ENCODE peak calls at places on chromosome 10, in four cellular contexts. L is RWPE1, D is testis, N is mesenchymal stem cell. B is an unnamed sample.

GRCh38 chr10:5390607-5391205 is 13.9 kb downstream of the TUBAL3 start:
- DNase-seq in L (no peak), D (no peak), N (no peak), B (no peak)

GRCh38 chr10:6400331-6400730 is 179.7 kb downstream of the PRKCQ start:
- DNase-seq in L (no peak), D (no peak), N (peak), B (no peak)

GRCh38 chr10:79068562-79069324 is at the start of gene ZMIZ1:
- DNase-seq in L (peak), D (peak), N (peak), B (peak)

GRCh38 chr10:50316695-50317648 is 65.7 kb upstream of the ASAH2 start:
- DNase-seq in L (no peak), D (no peak), N (no peak), B (no peak)

GRCh38 chr10:93452143-93452542 is 30.0 kb downstream of the MYOF start:
- DNase-seq in L (no peak), D (no peak), N (no peak), B (no peak)

GRCh38 chr10:17617031-17617911 is at the start of gene HACD1:
- DNase-seq in L (peak), D (peak), N (peak), B (no peak)

GRCh38 chr10:29736325-29737208 is 101.8 kb upstream of the SVIL start:
- DNase-seq in L (peak), D (peak), N (peak), B (no peak)

GRCh38 chr10:5423774-5424173 is 11.4 kb downstream of the NET1 start:
- DNase-seq in L (no peak), D (no peak), N (no peak), B (no peak)

GRCh38 chr10:132387723-132388210 is 9.2 kb upstream of the PWWP2B start:
- DNase-seq in L (peak), D (peak), N (peak), B (no peak)

GRCh38 chr10:49177391-49178355 is 10.5 kb downstream of the TMEM273 start:
- DNase-seq in L (peak), D (no peak), N (peak), B (peak)
- H3K27ac ChIP-seq in L (no peak), D (no peak), N (no peak), B (peak)

GRCh38 chr10:32139223-32140073 is 83.2 kb upstream of the KIF5B start:
- DNase-seq in L (peak), D (peak), N (peak), B (no peak)
- H3K27ac ChIP-seq in L (peak), D (no peak), N (peak), B (no peak)

DNA sequence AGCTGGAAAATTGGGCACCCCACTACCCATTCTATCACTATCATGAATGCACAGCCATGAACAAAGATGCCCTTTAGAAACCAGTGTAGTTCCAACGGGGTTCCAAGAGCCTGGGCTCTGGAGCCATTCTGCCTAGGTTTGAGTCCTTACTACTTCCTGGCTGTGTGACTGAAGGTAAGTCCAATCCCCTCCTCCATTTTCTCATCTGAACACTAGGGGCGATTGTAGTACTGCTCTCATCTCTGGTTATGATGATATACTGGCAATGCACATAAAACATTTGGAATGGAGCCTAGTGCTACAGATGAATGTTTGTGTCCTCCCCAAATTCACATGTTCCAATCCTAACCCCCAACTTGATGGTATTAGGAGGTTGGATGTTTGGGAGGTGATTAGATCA is 28.1 kb upstream of the CDH23 start:
- DNase-seq in L (no peak), D (no peak), N (no peak), B (no peak)
- H3K27ac ChIP-seq in L (no peak), D (no peak), N (no peak), B (no peak)

GRCh38 chr10:77532068-77532467 is 105.5 kb downstream of the KCNMA1 start:
- DNase-seq in L (peak), D (no peak), N (peak), B (no peak)
- H3K27ac ChIP-seq in L (peak), D (no peak), N (peak), B (no peak)

GRCh38 chr10:10533417-10533816 is 484.3 kb upstream of the CELF2 start:
- DNase-seq in L (peak), D (no peak), N (peak), B (no peak)
- H3K27ac ChIP-seq in L (no peak), D (no peak), N (no peak), B (no peak)

GRCh38 chr10:23413629-23414089 is 25.2 kb upstream of the OTUD1 start:
- DNase-seq in L (no peak), D (no peak), N (no peak), B (no peak)
- H3K27ac ChIP-seq in L (no peak), D (no peak), N (no peak), B (no peak)

DNA sequence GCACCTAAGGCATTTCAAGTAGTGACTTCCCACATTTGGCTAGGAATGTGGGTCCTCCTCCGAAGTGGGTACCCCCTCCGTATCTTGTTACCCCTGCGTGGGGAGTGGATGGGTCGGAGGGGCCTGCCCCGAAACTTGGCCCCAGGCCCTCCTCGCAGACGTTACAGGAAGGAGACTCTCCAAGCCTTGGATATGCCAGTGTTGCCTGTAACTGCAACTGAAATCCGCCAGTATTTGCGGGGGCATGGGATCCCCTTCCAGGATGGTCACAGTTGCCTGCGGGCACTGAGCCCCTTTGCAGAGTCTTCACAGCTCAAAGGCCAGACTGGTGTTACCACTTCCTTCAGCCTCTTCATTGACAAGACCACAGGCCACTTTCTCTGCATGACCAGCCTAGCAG is 823 bp downstream of the TWNK start:
- DNase-seq in L (no peak), D (no peak), N (no peak), B (no peak)
- H3K27ac ChIP-seq in L (peak), D (peak), N (no peak), B (no peak)

GRCh38 chr10:95350830-95351228 is 60.0 kb upstream of the PDLIM1 start:
- DNase-seq in L (no peak), D (no peak), N (no peak), B (no peak)
- H3K27ac ChIP-seq in L (peak), D (no peak), N (no peak), B (no peak)

GRCh38 chr10:34116220-34116623 is 698.9 kb downstream of the PARD3 start:
- DNase-seq in L (no peak), D (no peak), N (peak), B (no peak)

GRCh38 chr10:34119456-34119855 is 695.6 kb downstream of the PARD3 start:
- DNase-seq in L (no peak), D (peak), N (no peak), B (no peak)

GRCh38 chr10:34113504-34114225 is 701.4 kb downstream of the PARD3 start:
- DNase-seq in L (no peak), D (no peak), N (no peak), B (no peak)

GRCh38 chr10:34114914-34115313 is 700.2 kb downstream of the PARD3 start:
- DNase-seq in L (no peak), D (no peak), N (no peak), B (no peak)

DNA sequence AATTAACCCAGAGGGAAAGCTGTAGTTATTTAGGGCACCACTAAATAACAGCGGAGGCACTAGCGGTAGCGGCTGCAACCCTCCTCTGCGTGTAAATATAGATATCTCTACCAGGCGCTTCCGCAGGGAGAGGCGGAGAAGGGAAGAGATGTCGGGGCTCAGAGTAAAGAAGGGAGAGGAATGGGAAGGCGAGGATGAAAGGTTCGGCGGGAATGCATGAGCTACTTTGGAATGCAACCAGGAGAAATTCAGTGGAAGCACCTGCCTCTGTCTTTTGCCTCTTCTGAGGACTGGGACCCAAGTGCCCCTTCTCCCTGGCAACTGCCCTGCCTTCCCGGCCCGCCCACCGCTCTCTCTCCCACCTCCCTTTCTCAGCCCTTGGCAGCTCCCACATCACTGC is 698.3 kb downstream of the PARD3 start:
- DNase-seq in L (no peak), D (no peak), N (no peak), B (peak)
- H3K27ac ChIP-seq in L (no peak), D (no peak), N (no peak), B (no peak)

GRCh38 chr10:110303681-110304080 is 1.0 kb downstream of the SMNDC1 start:
- DNase-seq in L (no peak), D (no peak), N (peak), B (no peak)
- H3K27ac ChIP-seq in L (no peak), D (peak), N (no peak), B (no peak)